ENCODE peak calls at places on chromosome 3, in four cellular contexts. X is CD8-positive, alpha-beta memory T cell; Z is esophagus squamous epithelium; H is aorta. V is an unnamed sample. For H3K9me3, the result is how much of the 10 kb centered on the place peaks cover.

GRCh38 chr3:36591959-36592358 is 172.4 kb downstream of the DCLK3 start:
- DNase-seq in X (no peak), Z (no peak), H (no peak), V (no peak)

GRCh38 chr3:70138606-70139005 is 139.1 kb downstream of the SAMMSON start:
- DNase-seq in X (no peak), Z (no peak), H (no peak), V (no peak)

GRCh38 chr3:48187579-48188265 is 495 bp downstream of the CDC25A start:
- DNase-seq in X (peak), Z (peak), H (peak), V (peak)

GRCh38 chr3:190339130-190339529 is 16.9 kb upstream of the CLDN1 start:
- DNase-seq in X (no peak), Z (no peak), H (no peak), V (no peak)

GRCh38 chr3:18393906-18394305 is 31.2 kb downstream of the SATB1 start:
- DNase-seq in X (no peak), Z (no peak), H (no peak), V (no peak)

GRCh38 chr3:12993022-12993622 is 80.1 kb downstream of the IQSEC1 start:
- DNase-seq in X (no peak), Z (no peak), H (peak), V (no peak)

GRCh38 chr3:98733055-98733777 is 29.9 kb upstream of the ST3GAL6 start:
- DNase-seq in X (no peak), Z (no peak), H (peak), V (no peak)

GRCh38 chr3:37768107-37768809 is 93.4 kb upstream of the CTDSPL start:
- DNase-seq in X (no peak), Z (no peak), H (no peak), V (no peak)

GRCh38 chr3:13836658-13837587 is 42.9 kb downstream of the WNT7A start:
- DNase-seq in X (no peak), Z (no peak), H (no peak), V (no peak)

GRCh38 chr3:39125837-39126500 is 18.5 kb downstream of the TTC21A start:
- DNase-seq in X (no peak), Z (no peak), H (no peak), V (no peak)

GRCh38 chr3:155917781-155918180 is 47.3 kb downstream of the GMPS start:
- DNase-seq in X (no peak), Z (no peak), H (no peak), V (no peak)

GRCh38 chr3:14460342-14461005 is 58.1 kb downstream of the SLC6A6 start:
- DNase-seq in X (no peak), Z (no peak), H (peak), V (no peak)

GRCh38 chr3:13548696-13549512 is at the start of gene FBLN2:
- DNase-seq in X (no peak), Z (no peak), H (no peak), V (no peak)

GRCh38 chr3:75737831-75738493 is 47.4 kb downstream of the ZNF717 start:
- DNase-seq in X (no peak), Z (no peak), H (no peak), V (no peak)
- H3K9me3 ChIP-seq in X (half or more), Z (half or more), H (under half), V (under half)

GRCh38 chr3:187974857-187975257 is 179.1 kb upstream of the LPP start:
- DNase-seq in X (no peak), Z (no peak), H (no peak), V (no peak)

GRCh38 chr3:187973977-187974856 is 179.7 kb upstream of the LPP start:
- DNase-seq in X (no peak), Z (no peak), H (no peak), V (no peak)

GRCh38 chr3:187977659-187978058 is 176.3 kb upstream of the LPP start:
- DNase-seq in X (no peak), Z (no peak), H (no peak), V (no peak)

GRCh38 chr3:187976361-187976900 is 177.5 kb upstream of the LPP start:
- DNase-seq in X (no peak), Z (no peak), H (no peak), V (no peak)

DNA sequence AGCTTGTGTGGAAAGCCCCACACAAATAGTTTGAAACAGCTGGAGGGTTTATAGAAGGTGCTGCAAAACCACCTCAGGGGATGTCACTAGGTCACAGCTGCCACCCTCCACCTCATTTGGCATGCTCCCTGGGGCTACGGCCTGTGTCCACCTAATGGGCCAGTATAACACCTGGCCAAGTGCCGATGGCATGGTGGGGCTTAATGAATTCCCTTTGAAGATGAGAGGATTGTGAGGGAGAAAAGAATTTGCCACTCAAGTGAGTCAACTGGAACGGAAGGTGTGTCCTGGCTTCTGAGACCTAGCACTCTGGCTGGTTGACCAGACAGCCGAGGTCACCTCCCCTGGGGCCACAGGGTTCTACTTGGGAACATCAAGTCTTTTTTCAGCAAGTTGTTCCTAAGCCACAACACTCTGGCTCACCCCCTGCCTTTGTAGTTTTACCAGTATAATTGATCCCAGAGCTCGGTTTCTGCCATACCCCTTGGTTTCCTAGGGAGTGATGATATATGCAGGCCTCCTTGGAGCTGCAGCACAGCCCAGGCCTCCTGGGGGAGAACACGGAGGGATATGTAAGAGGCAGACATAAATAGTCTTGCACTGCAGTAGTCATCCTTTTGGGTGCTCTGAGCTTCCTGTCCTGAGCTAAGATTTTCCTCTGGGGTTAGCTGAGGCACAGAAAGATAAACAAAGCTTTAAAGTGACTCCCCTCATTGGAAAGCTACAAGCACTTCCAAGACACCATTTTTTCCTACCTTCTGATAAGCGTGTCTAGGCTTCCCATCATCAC is 178.2 kb upstream of the LPP start:
- DNase-seq in X (no peak), Z (no peak), H (no peak), V (no peak)
- H3K4me3 ChIP-seq in X (peak), Z (no peak), H (no peak), V (no peak)

DNA sequence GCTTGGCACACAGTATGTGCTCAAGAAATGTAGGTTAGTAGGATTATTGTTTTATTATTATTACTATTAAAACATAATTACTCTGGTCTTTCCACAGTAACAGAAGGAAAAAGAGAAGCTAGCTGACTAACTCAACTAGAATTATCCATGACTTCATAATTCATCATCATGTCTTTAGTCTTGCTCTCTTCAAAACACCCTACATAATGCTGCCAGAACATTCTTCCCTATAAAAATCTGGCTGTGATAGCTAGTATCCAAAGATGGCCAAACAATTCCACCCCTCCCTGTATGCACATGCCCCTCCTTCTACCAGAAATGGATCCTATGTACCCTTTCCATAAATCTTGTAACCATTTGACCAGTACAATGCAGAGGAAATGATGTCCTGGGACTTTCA is 48.8 kb upstream of the SRGAP3 start:
- DNase-seq in X (no peak), Z (no peak), H (no peak), V (no peak)
- H3K9me3 ChIP-seq in X (under half), Z (under half), H (under half), V (under half)

GRCh38 chr3:42651248-42652091 is 2.0 kb upstream of the ZBTB47 start:
- DNase-seq in X (no peak), Z (no peak), H (peak), V (no peak)

GRCh38 chr3:42653560-42654330 is at the start of gene ZBTB47:
- DNase-seq in X (no peak), Z (no peak), H (peak), V (peak)

GRCh38 chr3:42653303-42653559 is 266 bp upstream of the ZBTB47 start:
- DNase-seq in X (no peak), Z (no peak), H (no peak), V (no peak)

GRCh38 chr3:42652611-42653302 is 740 bp upstream of the ZBTB47 start:
- DNase-seq in X (no peak), Z (no peak), H (peak), V (no peak)

GRCh38 chr3:42652251-42652610 is 1.3 kb upstream of the ZBTB47 start:
- DNase-seq in X (no peak), Z (no peak), H (no peak), V (no peak)
- H3K4me3 ChIP-seq in X (no peak), Z (no peak), H (no peak), V (no peak)

GRCh38 chr3:88795502-88795901 is 311.9 kb upstream of the EPHA3 start:
- DNase-seq in X (no peak), Z (no peak), H (no peak), V (no peak)
- H3K9me3 ChIP-seq in X (under half), Z (under half), H (under half), V (under half)

GRCh38 chr3:11288021-11288491 is 15.9 kb downstream of the ATG7 start:
- DNase-seq in X (no peak), Z (no peak), H (no peak), V (no peak)
- H3K4me3 ChIP-seq in X (no peak), Z (no peak), H (no peak), V (no peak)

GRCh38 chr3:107884719-107885460 is 205.9 kb downstream of the CD47 start:
- DNase-seq in X (no peak), Z (no peak), H (no peak), V (no peak)
- H3K9me3 ChIP-seq in X (under half), Z (under half), H (under half), V (under half)

GRCh38 chr3:181761906-181762305 is 50.2 kb downstream of the SOX2 start:
- DNase-seq in X (no peak), Z (no peak), H (no peak), V (no peak)

GRCh38 chr3:181752202-181752671 is 40.5 kb downstream of the SOX2 start:
- DNase-seq in X (no peak), Z (no peak), H (no peak), V (no peak)

GRCh38 chr3:181757694-181758306 is 46.1 kb downstream of the SOX2 start:
- DNase-seq in X (no peak), Z (no peak), H (no peak), V (no peak)

GRCh38 chr3:181756645-181757044 is 44.9 kb downstream of the SOX2 start:
- DNase-seq in X (no peak), Z (no peak), H (no peak), V (no peak)

DNA sequence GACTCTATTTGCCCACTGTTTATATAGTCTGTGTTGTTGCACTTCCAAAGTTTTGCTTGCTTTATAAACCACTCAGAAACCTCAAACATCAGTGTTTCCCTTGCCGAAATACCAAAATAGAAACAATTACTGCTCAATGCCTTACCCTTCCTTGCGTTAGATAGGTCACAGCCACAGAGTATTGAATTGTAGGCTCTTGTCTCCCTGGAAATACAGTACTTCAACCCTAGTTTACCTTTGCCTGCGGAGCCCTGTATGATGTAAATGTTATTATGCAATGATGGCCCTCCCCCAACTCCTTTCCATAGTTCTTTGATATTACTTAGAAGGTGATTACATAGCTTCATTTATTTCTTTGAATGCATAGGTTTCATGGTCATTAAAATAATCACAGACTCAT is 44.2 kb downstream of the SOX2 start:
- DNase-seq in X (no peak), Z (no peak), H (no peak), V (no peak)
- H3K4me3 ChIP-seq in X (no peak), Z (no peak), H (no peak), V (no peak)

GRCh38 chr3:138542977-138543376 is 51.1 kb downstream of the CEP70 start:
- DNase-seq in X (no peak), Z (no peak), H (no peak), V (no peak)
- H3K9me3 ChIP-seq in X (under half), Z (under half), H (under half), V (under half)

V was measured in right lobe of liver.